ENCODE peak calls at places on chromosomes 2 and 18, in eight cellular contexts. U, R, L, S, O, P, A and Q are unnamed samples.

GRCh38 chr18:23143059-23143831 is 8.0 kb downstream of the CABLES1 start:
- DNase-seq in L (no peak), A (no peak), S (no peak), O (no peak), U (peak), P (no peak), R (no peak), Q (no peak)

GRCh38 chr2:208369091-208369490 is 37.5 kb upstream of the PTH2R start:
- DNase-seq in L (no peak), P (no peak), S (no peak), R (no peak), O (no peak), U (no peak), A (no peak), Q (no peak)

GRCh38 chr18:50507120-50507590 is 52.7 kb upstream of the MAPK4 start:
- DNase-seq in A (no peak), U (peak), L (no peak), P (no peak), R (peak), S (peak), O (peak), Q (no peak)

GRCh38 chr2:242064364-242065250 is 195.1 kb downstream of the RTP5 start:
- DNase-seq in U (no peak), S (no peak), P (no peak), A (no peak), R (no peak), O (no peak), L (no peak), Q (no peak)

GRCh38 chr18:46793565-46793964 is 36.7 kb upstream of the ST8SIA5 start:
- DNase-seq in R (no peak), U (no peak), O (no peak), P (no peak), A (no peak), L (no peak), S (no peak), Q (no peak)

GRCh38 chr18:79506191-79507075 is 110.7 kb downstream of the NFATC1 start:
- DNase-seq in S (peak), U (no peak), R (no peak), P (no peak), L (no peak), O (no peak), A (peak), Q (no peak)

GRCh38 chr2:164430166-164430783 is 191.0 kb downstream of the GRB14 start:
- DNase-seq in A (peak), L (peak), S (peak), P (no peak), O (no peak), U (peak), R (peak), Q (peak)

GRCh38 chr2:133655565-133656113 is 87.4 kb upstream of the NCKAP5 start:
- DNase-seq in U (no peak), R (no peak), S (peak), A (no peak), P (no peak), L (no peak), O (no peak), Q (no peak)

GRCh38 chr2:57343391-57344006 is 703.1 kb upstream of the VRK2 start:
- DNase-seq in S (no peak), U (no peak), L (no peak), A (no peak), O (no peak), R (peak), P (no peak), Q (no peak)

GRCh38 chr2:25252291-25253152 is 84.1 kb upstream of the POMC start:
- DNase-seq in R (peak), L (no peak), U (peak), A (peak), P (no peak), S (peak), O (peak), Q (no peak)

GRCh38 chr18:7593194-7593819 is 26.2 kb downstream of the PTPRM start:
- DNase-seq in A (no peak), R (no peak), P (no peak), U (no peak), S (no peak), O (no peak), L (no peak), Q (no peak)

GRCh38 chr2:176283268-176283667 is 14.0 kb downstream of the MTX2 start:
- DNase-seq in S (peak), P (no peak), O (no peak), R (no peak), A (peak), U (no peak), L (no peak), Q (no peak)

GRCh38 chr18:9885170-9886004 is at the start of gene TXNDC2:
- DNase-seq in A (peak), S (peak), U (no peak), P (no peak), R (no peak), L (no peak), O (no peak), Q (no peak)

GRCh38 chr18:48194787-48195186 is 214.4 kb downstream of the ZBTB7C start:
- DNase-seq in L (no peak), O (no peak), R (no peak), P (no peak), U (no peak), S (peak), A (no peak), Q (no peak)

GRCh38 chr18:67665266-67665665 is 148.7 kb upstream of the DSEL start:
- DNase-seq in O (no peak), L (peak), R (no peak), S (peak), A (peak), U (no peak), P (no peak), Q (no peak)

GRCh38 chr18:24786027-24786426 is 325.6 kb downstream of the HRH4 start:
- DNase-seq in O (no peak), U (no peak), L (no peak), R (no peak), S (no peak), P (no peak), A (no peak), Q (no peak)

GRCh38 chr18:56983275-56983992 is 163.5 kb upstream of the BOD1L2 start:
- DNase-seq in A (no peak), S (no peak), R (no peak), P (no peak), O (no peak), U (no peak), L (no peak), Q (no peak)

GRCh38 chr18:56984731-56985130 is 162.2 kb upstream of the BOD1L2 start:
- DNase-seq in U (no peak), S (no peak), L (no peak), O (no peak), P (no peak), A (no peak), R (no peak), Q (no peak)

GRCh38 chr18:56987236-56987635 is 159.7 kb upstream of the BOD1L2 start:
- DNase-seq in R (no peak), U (no peak), O (no peak), A (no peak), L (no peak), S (no peak), P (no peak), Q (no peak)

GRCh38 chr18:56988022-56988421 is 158.9 kb upstream of the BOD1L2 start:
- DNase-seq in S (no peak), U (no peak), P (no peak), R (no peak), O (no peak), L (no peak), A (no peak), Q (no peak)

GRCh38 chr18:56986829-56987228 is 160.1 kb upstream of the BOD1L2 start:
- DNase-seq in L (no peak), A (no peak), R (no peak), P (no peak), O (no peak), S (no peak), U (no peak), Q (no peak)
- H3K4me3 ChIP-seq in L (no peak), A (no peak), R (no peak), P (no peak), O (no peak), S (no peak), U (no peak), Q (no peak)

GRCh38 chr2:40584432-40584831 is 132.5 kb upstream of the SLC8A1 start:
- DNase-seq in P (no peak), U (no peak), A (peak), S (peak), L (no peak), O (no peak), R (no peak), Q (no peak)
- H3K4me3 ChIP-seq in P (no peak), U (no peak), A (no peak), S (no peak), L (no peak), O (no peak), R (no peak), Q (no peak)

DNA sequence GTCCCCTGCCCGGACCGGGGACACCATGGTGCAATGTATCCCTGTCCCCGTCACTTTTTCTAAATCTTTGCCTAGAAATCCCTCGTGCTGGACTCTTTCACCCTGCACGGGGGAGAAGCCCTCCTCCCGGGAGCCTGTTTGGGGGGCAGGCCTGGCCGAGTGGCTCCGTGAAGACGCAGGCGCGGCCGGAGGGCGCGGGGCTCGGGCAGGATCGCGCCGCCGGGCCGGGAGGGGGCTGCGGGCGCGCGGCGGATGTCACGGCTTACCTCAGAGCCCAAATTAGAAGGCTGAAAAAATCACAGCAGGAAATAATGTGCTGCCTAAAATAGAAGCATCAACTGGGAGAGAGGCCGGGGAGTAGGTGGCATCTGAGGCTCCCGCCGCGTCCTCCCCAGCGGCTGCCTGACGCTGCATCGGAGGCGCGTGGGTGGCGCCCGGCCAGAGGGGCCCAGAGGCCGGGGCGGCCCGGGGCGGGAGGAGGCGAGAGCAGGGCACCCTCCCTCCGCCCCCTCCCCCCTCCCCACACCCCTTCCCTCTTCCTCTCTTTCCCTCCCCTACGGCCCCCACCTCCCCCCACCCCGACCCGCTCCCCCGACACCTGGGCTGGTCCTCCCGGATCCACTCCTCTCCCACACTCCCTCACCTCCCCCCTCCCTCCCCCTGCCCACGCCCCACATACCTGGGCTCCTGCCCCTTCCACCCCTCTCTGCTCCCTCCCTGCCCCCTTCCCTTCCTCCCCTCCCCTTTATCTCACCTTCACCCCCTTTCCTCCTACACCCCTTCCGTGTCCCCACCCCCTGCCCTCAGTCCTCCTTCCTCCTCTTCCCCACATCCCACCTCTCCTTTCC is 51.9 kb downstream of the SLC4A1AP start:
- DNase-seq in O (no peak), U (peak), P (peak), S (peak), L (no peak), A (peak), R (peak), Q (no peak)
- H3K4me3 ChIP-seq in O (peak), U (no peak), P (peak), S (peak), L (peak), A (peak), R (peak), Q (peak)

GRCh38 chr2:218547511-218547910 is 20.6 kb downstream of the USP37 start:
- DNase-seq in U (no peak), P (no peak), L (no peak), R (no peak), A (no peak), S (no peak), O (no peak), Q (no peak)
- H3K4me3 ChIP-seq in U (no peak), P (no peak), L (no peak), R (no peak), A (no peak), S (no peak), O (no peak), Q (no peak)

DNA sequence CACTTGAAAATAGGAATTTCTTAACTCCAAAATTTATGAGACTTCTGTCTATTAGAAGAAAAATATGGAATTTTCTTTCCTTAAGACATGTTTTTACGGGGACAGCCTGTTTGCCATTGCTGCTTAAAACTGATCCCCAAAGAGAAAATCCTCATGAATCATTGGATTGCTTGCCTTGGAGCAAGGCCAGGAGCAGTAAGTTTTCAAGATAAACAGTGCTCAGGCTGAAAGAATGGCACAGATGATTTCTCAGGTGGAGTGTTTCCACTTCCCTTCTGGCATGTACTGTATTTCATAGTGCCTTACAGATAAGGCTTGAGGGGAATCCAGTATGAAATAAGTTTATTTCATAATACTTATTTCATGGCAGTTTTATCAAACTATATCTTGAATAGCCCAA is 74.3 kb upstream of the MMADHC start:
- DNase-seq in A (peak), R (no peak), P (no peak), U (no peak), L (no peak), O (peak), S (peak), Q (peak)
- H3K4me3 ChIP-seq in A (no peak), R (no peak), P (no peak), U (no peak), L (no peak), O (no peak), S (no peak), Q (no peak)

GRCh38 chr2:73828818-73829570 is at the start of gene STAMBP:
- DNase-seq in O (peak), R (peak), S (peak), U (peak), A (peak), P (peak), L (peak), Q (peak)

GRCh38 chr2:73825408-73825807 is 3.4 kb upstream of the STAMBP start:
- DNase-seq in P (no peak), O (no peak), L (no peak), U (no peak), S (no peak), A (no peak), R (no peak), Q (no peak)

GRCh38 chr2:73828389-73828817 is 358 bp upstream of the STAMBP start:
- DNase-seq in A (no peak), P (no peak), L (no peak), R (no peak), S (no peak), U (no peak), O (no peak), Q (no peak)

GRCh38 chr2:73827018-73827417 is 1.7 kb upstream of the STAMBP start:
- DNase-seq in A (peak), O (no peak), S (peak), P (no peak), R (peak), U (peak), L (peak), Q (no peak)

DNA sequence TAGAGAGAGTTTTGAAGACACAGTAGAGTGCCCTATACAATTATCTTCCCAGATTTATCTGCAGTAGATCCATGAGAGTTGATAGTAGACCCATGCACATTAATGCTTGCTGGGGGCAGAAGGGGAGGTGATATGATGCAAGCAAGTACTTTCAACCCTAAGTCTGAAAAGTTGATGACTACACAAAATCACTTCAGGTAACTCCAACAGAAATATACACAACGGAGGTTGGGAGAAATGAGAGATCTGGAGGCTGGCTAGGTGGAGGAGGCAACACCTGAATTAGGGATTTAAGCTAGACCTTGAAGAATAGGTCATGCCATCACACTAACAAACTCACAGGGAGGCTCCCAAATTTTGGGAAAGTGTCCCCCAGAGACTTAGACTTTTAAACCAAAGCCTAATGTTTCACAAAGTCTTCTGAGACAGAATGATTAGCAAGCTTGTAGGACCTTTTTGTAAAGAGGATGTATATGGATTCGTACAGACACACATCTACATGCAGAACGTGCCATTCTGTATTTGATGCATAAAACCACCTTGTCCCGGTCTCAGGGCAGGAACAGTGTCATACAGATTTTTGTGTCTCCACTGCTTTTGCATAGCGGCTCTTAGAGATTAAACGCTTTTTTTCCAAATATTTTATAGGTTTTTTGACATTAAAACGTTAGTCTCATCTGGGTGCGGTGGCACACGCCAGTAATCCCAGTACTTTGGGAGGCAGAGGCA is 937 bp upstream of the STAMBP start:
- DNase-seq in P (no peak), R (no peak), O (no peak), U (no peak), S (no peak), A (no peak), L (no peak), Q (no peak)
- H3K4me3 ChIP-seq in P (peak), R (peak), O (peak), U (peak), S (no peak), A (no peak), L (peak), Q (no peak)

DNA sequence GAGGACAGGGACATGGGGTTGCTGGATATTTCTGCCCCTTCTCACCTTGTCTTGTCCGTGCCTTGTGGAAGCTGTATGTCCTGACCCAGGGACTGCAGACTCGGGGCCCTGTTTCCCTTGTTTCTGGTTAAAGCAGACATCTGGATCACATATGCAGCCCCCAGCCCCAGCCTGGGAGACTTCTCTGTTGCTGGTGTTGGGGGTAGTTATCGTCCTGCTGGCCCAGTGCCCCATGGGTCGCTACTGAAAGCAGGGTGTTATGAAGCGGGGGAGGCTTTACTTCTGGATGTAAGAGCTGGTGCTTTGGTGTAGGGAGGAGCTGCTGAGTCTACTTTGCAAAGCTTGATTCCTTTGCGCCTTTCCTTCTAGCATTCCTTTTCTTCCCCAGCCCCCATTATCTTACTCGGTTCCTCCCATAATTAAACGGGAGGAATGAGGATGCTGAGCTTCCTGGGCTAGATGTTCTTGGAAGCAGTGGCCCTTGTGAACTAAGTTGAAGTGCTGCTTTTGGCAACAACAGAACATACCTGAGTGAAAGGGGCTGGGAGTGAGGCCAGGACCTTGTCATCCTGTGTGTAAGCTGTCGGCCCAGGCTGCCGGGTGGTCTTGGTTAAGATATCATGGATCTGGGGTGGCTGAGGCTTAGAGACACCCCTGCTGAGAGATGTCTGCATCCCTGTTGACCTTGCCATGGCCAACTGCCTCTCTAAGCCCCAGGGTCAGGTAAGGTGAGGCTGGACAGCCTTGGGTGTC is 3.4 kb downstream of the TET3 start:
- DNase-seq in L (no peak), R (no peak), S (no peak), U (no peak), O (no peak), P (no peak), A (no peak), Q (no peak)
- H3K4me3 ChIP-seq in L (peak), R (no peak), S (no peak), U (peak), O (peak), P (peak), A (no peak), Q (peak)

GRCh38 chr2:168190590-168191336 is 56.6 kb downstream of the STK39 start:
- DNase-seq in A (no peak), L (no peak), R (no peak), U (no peak), S (no peak), O (no peak), P (no peak), Q (no peak)

GRCh38 chr2:168189835-168190426 is 57.5 kb downstream of the STK39 start:
- DNase-seq in R (no peak), O (no peak), P (no peak), S (peak), U (no peak), A (peak), L (no peak), Q (no peak)

GRCh38 chr2:168192143-168192785 is 55.1 kb downstream of the STK39 start:
- DNase-seq in R (no peak), A (no peak), P (no peak), S (no peak), O (no peak), L (no peak), U (no peak), Q (no peak)

GRCh38 chr2:168194784-168195522 is 52.4 kb downstream of the STK39 start:
- DNase-seq in L (no peak), A (peak), O (no peak), P (peak), S (no peak), R (no peak), U (peak), Q (no peak)

DNA sequence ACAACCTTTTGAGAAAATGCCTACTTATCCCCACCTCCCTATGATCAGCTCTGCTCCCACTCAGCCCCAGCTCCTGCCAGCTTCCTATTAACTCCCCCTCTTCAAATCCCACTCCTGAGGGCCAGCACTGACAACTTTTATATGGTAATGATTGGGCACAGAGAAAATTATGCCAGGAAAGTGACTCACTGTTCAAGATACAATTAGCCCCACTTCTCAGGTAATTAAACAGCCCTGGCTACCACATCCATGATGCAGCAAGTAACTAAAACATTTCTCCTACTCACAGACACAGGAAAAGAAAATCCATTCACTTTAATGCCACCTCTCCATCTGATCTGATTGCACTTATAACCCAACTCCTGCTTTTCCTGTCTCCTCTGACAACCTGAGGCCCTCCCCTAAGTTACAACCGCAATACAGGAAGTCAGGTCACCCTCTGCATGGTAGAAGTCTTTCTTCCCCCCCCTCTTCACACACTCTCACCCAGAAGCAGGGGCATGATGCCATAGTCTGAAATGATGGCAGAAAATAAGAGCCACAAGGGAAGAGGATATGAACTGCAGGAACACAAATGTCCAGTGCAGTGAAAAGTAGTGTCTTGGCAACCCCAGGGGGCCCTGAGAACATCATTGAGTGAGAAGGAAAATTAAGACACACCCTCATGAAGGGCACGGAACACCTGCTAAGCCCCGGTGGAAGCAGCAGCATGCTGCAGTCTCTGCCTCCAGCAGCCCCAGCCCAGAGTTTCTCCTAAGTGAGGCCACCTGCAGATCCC is 54.4 kb downstream of the STK39 start:
- DNase-seq in S (no peak), U (no peak), O (no peak), A (no peak), L (no peak), P (no peak), R (no peak), Q (no peak)
- H3K4me3 ChIP-seq in S (no peak), U (no peak), O (no peak), A (no peak), L (no peak), P (no peak), R (no peak), Q (no peak)